ENCODE peak calls at places on chromosomes 2 and 18, in seven cellular contexts. C is spleen, R is tibial nerve, W is IMR-90, E is mammary epithelial cell, I is progenitor cell of endocrine pancreas, J is heart left ventricle. M is an unnamed sample.

GRCh38 chr2:197130318-197130717 is 180.3 kb downstream of the ANKRD44 start:
- DNase-seq in W (no peak), R (no peak), J (no peak), I (no peak), C (no peak), E (no peak), M (no peak)

GRCh38 chr2:54724560-54725342 is 1.3 kb downstream of the EML6 start:
- DNase-seq in W (no peak), I (peak), J (peak), E (peak), R (no peak), C (peak), M (no peak)

GRCh38 chr2:228839506-228839905 is 431.6 kb downstream of the PID1 start:
- DNase-seq in J (no peak), I (no peak), R (no peak), C (no peak), W (no peak), E (no peak), M (no peak)

GRCh38 chr18:57586243-57587049 is at the start of gene FECH:
- DNase-seq in C (peak), R (peak), E (peak), J (peak), I (peak), W (peak), M (peak)

GRCh38 chr18:12278765-12279682 is 24.9 kb downstream of the CIDEA start:
- DNase-seq in W (peak), I (peak), C (no peak), E (peak), R (peak), J (peak), M (peak)

GRCh38 chr2:85996591-85996990 is 107.8 kb upstream of the ST3GAL5 start:
- DNase-seq in R (no peak), W (no peak), I (peak), C (peak), E (no peak), J (no peak), M (no peak)

GRCh38 chr2:46669996-46670793 is 190.8 kb downstream of the TMEM247 start:
- DNase-seq in R (no peak), W (peak), J (no peak), C (no peak), E (peak), I (no peak), M (no peak)

GRCh38 chr2:160703648-160704585 is 210.3 kb upstream of the RBMS1 start:
- DNase-seq in J (no peak), E (no peak), W (no peak), I (no peak), R (no peak), C (no peak), M (no peak)

GRCh38 chr2:187158452-187158851 is 289.6 kb downstream of the CALCRL start:
- DNase-seq in E (no peak), W (no peak), R (no peak), J (no peak), C (no peak), I (no peak), M (no peak)

GRCh38 chr2:2569836-2570235 is 238.8 kb upstream of the MYT1L start:
- DNase-seq in C (peak), R (no peak), I (no peak), J (no peak), E (no peak), W (no peak), M (no peak)

GRCh38 chr2:241629762-241630435 is 7.1 kb downstream of the THAP4 start:
- DNase-seq in W (peak), C (no peak), E (no peak), R (no peak), I (no peak), J (no peak), M (no peak)

GRCh38 chr18:50644146-50644545 is 84.3 kb downstream of the MAPK4 start:
- DNase-seq in W (no peak), J (no peak), E (no peak), I (no peak), R (no peak), C (no peak), M (no peak)

GRCh38 chr18:21230436-21230835 is 11.6 kb upstream of the GREB1L start:
- DNase-seq in I (no peak), J (no peak), W (no peak), R (no peak), E (peak), C (no peak), M (no peak)

GRCh38 chr18:25042641-25043051 is 309.3 kb downstream of the ZNF521 start:
- DNase-seq in J (no peak), I (no peak), W (no peak), C (no peak), E (no peak), R (no peak), M (no peak)

GRCh38 chr18:54774423-54774822 is 53.9 kb upstream of the RAB27B start:
- DNase-seq in R (no peak), E (no peak), W (peak), I (no peak), C (no peak), J (no peak), M (no peak)

GRCh38 chr2:224952942-224953657 is 89.2 kb downstream of the DOCK10 start:
- DNase-seq in J (no peak), W (no peak), I (no peak), R (no peak), E (no peak), C (peak), M (no peak)

GRCh38 chr18:2848879-2849254 is 2.1 kb downstream of the EMILIN2 start:
- DNase-seq in J (no peak), E (no peak), R (no peak), I (no peak), C (no peak), W (no peak), M (no peak)

GRCh38 chr2:31271851-31272267 is 37.9 kb downstream of the EHD3 start:
- DNase-seq in W (peak), C (no peak), R (no peak), I (no peak), E (peak), J (no peak), M (no peak)

GRCh38 chr2:47016172-47016913 is 100.7 kb upstream of the MCFD2 start:
- DNase-seq in W (peak), J (peak), C (no peak), R (no peak), I (no peak), E (peak), M (no peak)

GRCh38 chr2:182377467-182377866 is 49.4 kb downstream of the PDE1A start:
- DNase-seq in W (no peak), I (no peak), R (no peak), C (no peak), J (no peak), E (no peak), M (no peak)

GRCh38 chr18:72041313-72042032 is 502.7 kb downstream of the CBLN2 start:
- DNase-seq in C (no peak), I (no peak), E (no peak), R (no peak), J (no peak), W (no peak), M (no peak)
- TF ChIP-seq CTCF in C (no peak), I (peak), E (no peak), R (no peak), J (no peak), W (no peak), M (no peak)

DNA sequence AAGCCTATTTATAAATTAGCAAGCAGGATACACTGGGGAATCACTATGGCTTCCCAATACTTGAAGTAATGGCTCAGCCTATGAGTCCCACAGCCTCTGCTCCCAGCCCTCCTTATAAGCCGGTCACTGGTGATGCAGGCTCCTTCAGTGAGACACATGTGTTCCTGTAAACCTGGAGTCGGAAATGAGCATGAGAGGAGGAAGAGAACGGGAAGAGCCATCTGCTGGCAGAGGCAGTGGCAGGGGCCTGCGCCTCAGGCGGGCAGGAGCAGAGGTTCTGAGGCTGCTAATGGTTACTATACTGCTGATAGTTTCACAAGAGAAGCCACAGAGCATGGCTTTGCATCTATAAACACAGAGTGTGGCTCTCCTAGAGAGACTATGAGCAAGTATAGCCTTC is 63.5 kb downstream of the FBXO15 start:
- DNase-seq in C (no peak), R (no peak), W (no peak), E (no peak), J (no peak), I (no peak), M (no peak)
- TF ChIP-seq CTCF in C (no peak), R (no peak), W (no peak), E (no peak), J (no peak), I (no peak), M (no peak)

DNA sequence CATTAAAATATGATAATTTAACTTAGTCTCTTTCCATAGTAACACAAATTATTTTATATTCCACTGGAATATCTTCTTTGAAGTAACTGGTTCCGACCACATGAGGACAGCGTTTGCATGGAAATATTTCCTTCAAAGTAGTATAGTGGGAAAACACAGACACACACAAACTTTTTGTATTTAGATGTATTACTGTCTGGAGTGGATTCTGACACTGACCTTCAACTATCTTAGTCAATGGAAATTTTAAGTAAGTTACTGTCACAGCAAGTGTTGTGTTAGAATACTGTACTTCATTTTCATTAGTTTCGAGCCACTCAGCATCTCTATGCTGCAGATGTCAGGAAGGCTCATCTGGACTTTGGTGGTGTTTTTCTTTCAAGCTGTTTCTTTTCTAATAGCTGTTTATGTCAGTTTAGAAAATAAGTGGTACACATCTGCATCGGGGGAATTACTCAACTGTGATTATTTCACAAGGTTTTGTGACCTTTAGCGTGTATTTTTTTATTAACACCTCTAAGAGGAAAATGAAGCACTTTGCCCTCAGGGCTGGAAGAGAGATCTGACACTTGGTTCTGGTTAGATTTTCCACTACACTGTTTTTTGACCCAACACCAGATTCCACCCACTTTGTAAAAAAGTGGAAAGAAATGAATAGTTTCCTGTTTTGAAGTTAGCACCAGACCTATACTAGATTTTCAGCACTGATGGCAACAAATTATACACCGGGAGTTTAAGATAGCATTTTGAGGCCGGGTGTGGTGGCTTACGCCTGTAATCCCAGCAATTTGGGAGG is 18.9 kb upstream of the THOC1 start:
- DNase-seq in C (no peak), W (peak), E (no peak), J (no peak), I (no peak), R (no peak), M (no peak)
- TF ChIP-seq CTCF in C (peak), W (peak), E (peak), J (peak), I (peak), R (no peak), M (peak)

GRCh38 chr2:9765611-9766531 is 77.4 kb upstream of the TAF1B start:
- DNase-seq in I (no peak), J (peak), E (peak), W (no peak), R (no peak), C (no peak), M (no peak)
- TF ChIP-seq CTCF in I (no peak), J (no peak), E (no peak), W (no peak), R (no peak), C (no peak), M (no peak)

DNA sequence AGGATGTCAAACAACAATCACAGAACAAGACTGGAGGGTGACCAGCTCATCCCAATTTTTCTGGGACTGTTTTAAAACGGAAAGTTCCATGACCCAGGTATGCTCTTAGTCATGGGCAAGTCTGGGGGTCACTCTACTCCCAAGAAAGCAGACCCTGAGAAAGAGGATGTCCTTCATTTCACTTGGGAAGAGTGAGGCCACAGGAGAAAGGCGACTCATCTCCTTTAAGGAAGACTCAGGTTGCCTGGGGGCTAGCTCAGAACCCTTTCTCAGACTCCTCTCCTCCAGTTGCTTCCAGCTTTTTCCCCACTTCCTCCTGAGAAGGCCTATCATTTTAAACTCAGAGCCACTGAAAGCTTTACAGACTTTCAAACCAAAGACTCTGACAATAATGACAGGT is 9.3 kb downstream of the RNF152 start:
- DNase-seq in W (peak), E (peak), J (no peak), C (no peak), R (no peak), I (no peak), M (no peak)
- TF ChIP-seq CTCF in W (no peak), E (no peak), J (no peak), C (no peak), R (no peak), I (no peak), M (no peak)

DNA sequence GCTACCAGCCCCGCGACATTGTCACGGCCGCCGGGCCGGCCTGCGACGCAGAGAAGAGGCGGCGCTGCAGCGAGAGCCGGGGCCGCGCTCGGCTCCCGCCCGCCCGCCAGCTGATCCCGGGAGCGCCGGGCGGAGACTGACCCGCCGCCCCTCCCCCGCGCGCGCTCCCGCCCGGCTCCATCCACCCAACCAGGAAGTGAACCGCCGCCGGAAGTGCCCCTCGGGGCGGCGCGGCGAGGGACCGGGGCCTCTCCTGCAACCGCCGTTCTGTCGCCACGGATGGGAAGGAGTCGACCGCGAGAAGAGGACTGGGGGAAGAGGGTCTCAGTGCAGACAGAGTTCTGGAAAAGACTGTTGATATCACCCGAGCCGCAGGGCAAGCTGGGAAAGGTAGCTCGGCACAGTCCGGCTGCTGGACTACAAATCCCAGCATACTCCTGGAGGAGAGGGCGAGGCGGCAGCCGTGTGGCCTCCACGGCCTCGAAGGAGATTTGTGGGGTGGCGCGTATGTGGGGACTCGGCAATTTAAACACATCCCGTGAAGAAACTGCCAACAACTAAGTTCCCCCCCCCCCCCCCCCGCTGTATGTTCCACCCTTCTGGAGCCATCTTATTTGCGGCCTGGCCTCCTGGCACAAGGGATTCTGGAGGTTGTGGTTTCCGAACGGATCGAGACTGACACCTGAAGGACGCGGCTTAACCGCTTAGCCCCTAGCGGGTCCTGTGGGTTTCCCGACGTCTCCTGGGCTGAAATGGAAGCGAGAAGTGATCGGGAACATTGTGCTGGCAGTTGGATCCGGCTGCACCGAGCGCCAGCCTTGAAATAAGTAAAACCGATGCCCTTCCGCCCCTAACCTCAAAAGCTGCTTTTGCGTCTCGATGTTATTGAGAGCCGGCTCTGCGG is at the start of gene AAK1:
- DNase-seq in C (peak), R (peak), W (peak), J (peak), E (peak), I (peak), M (peak)
- TF ChIP-seq CTCF in C (no peak), R (peak), W (no peak), J (no peak), E (no peak), I (no peak), M (no peak)

GRCh38 chr2:27050281-27050995 is 1.0 kb upstream of the AGBL5 start:
- DNase-seq in I (peak), W (peak), J (peak), C (peak), E (peak), R (peak), M (peak)
- TF ChIP-seq CTCF in I (peak), W (peak), J (no peak), C (peak), E (peak), R (peak), M (peak)

GRCh38 chr2:207898354-207898695 is 127.0 kb downstream of the PLEKHM3 start:
- DNase-seq in C (no peak), E (no peak), I (no peak), J (no peak), R (no peak), W (no peak), M (no peak)

GRCh38 chr2:207897541-207898353 is 127.6 kb downstream of the PLEKHM3 start:
- DNase-seq in W (no peak), R (no peak), C (no peak), J (no peak), E (no peak), I (no peak), M (no peak)

GRCh38 chr2:207892676-207893402 is 123.1 kb upstream of the FZD5 start:
- DNase-seq in C (no peak), E (no peak), W (no peak), I (no peak), R (no peak), J (no peak), M (no peak)

GRCh38 chr2:207895236-207895860 is 125.6 kb upstream of the FZD5 start:
- DNase-seq in E (no peak), I (no peak), W (no peak), C (no peak), R (no peak), J (no peak), M (no peak)

GRCh38 chr2:207896525-207897295 is 127.0 kb upstream of the FZD5 start:
- DNase-seq in I (no peak), C (no peak), R (no peak), E (no peak), J (no peak), W (no peak), M (no peak)
- TF ChIP-seq CTCF in I (peak), C (no peak), R (no peak), E (no peak), J (no peak), W (no peak), M (no peak)

DNA sequence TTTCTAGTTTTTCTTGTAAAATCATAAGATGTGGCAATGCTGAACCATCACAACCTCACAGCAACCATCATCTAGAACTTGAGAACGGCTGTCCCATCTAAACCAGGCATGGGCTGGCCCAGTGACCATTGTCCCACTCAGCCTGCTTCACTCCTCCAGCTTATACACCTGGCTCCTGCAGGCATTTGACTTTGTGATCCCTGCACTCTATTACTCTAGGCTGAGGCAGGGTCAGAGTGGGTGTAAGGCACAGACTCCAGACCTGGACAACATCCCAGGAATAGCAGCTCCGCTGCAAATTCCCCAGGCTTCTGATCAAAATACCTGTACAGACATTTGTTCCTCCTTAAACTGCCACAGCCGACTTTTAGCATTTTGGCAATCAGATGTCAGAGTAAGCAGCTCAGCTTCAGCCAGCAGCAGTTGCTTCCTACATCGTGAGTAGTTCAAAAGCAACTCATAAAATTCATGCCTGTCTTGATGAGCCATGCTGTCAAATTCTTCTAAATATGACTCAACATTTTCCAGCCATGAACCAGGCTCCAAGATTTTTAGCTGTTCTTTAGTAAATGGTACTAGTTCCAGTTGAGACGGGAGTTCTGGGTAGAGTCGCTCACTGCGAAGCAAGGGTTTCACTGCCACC is 12.9 kb downstream of the EPG5 start:
- DNase-seq in I (no peak), E (peak), R (no peak), J (no peak), C (no peak), W (peak), M (no peak)
- TF ChIP-seq CTCF in I (no peak), E (no peak), R (no peak), J (no peak), C (no peak), W (no peak), M (no peak)